ENCODE peak calls at places on chromosomes 6 and 20, in seven cellular contexts. B, F, E, Y, N, H and K are unnamed samples.

GRCh38 chr6:127464161-127464880 is 5.1 kb upstream of the KIAA0408 start:
- DNase-seq in B (no peak), F (no peak), E (no peak), Y (no peak), N (no peak), H (peak), K (no peak)

GRCh38 chr20:15930324-15931305 is 642.6 kb downstream of the KIF16B start:
- DNase-seq in B (peak), F (no peak), E (no peak), Y (peak), N (no peak), H (peak), K (no peak)

GRCh38 chr6:74409447-74409846 is 713.4 kb downstream of the CD109 start:
- DNase-seq in B (peak), F (no peak), E (no peak), Y (no peak), N (no peak), H (peak), K (no peak)

GRCh38 chr20:36854343-36855240 is 21.3 kb upstream of the TLDC2 start:
- DNase-seq in B (no peak), F (no peak), E (no peak), Y (no peak), N (no peak), H (no peak), K (no peak)

GRCh38 chr6:145903356-145904102 is 60.6 kb downstream of the SHPRH start:
- DNase-seq in B (no peak), F (no peak), E (no peak), Y (no peak), N (no peak), H (no peak), K (no peak)

GRCh38 chr6:145756170-145756662 is 20.9 kb upstream of the EPM2A start:
- DNase-seq in B (no peak), F (no peak), E (no peak), Y (peak), N (no peak), H (peak), K (no peak)

GRCh38 chr6:109236140-109237081 is 141.1 kb downstream of the CEP57L1 start:
- DNase-seq in B (peak), F (peak), E (no peak), Y (no peak), N (no peak), H (no peak), K (no peak)

GRCh38 chr6:24500683-24501082 is 5.9 kb downstream of the ALDH5A1 start:
- DNase-seq in B (no peak), F (no peak), E (no peak), Y (no peak), N (no peak), H (no peak), K (no peak)

GRCh38 chr6:170271771-170272314 is 19.0 kb downstream of the DLL1 start:
- DNase-seq in B (no peak), F (no peak), E (no peak), Y (peak), N (no peak), H (no peak), K (no peak)

GRCh38 chr6:42269553-42269952 is 51.9 kb upstream of the MRPS10 start:
- DNase-seq in B (no peak), F (no peak), E (no peak), Y (no peak), N (no peak), H (no peak), K (no peak)

GRCh38 chr6:170062904-170063220 is 228.0 kb downstream of the DLL1 start:
- DNase-seq in B (no peak), F (no peak), E (no peak), Y (no peak), N (no peak), H (no peak), K (no peak)

GRCh38 chr6:165515963-165516624 is 146.9 kb downstream of the PDE10A start:
- DNase-seq in B (no peak), F (no peak), E (no peak), Y (no peak), N (no peak), H (no peak), K (no peak)

GRCh38 chr6:167925011-167925410 is 72.5 kb upstream of the KIF25 start:
- DNase-seq in B (no peak), F (no peak), E (no peak), Y (no peak), N (no peak), H (no peak), K (no peak)

GRCh38 chr6:20746024-20746423 is 211.8 kb downstream of the CDKAL1 start:
- DNase-seq in B (no peak), F (no peak), E (no peak), Y (no peak), N (no peak), H (no peak), K (no peak)

GRCh38 chr6:43635387-43636311 is at the start of gene MAD2L1BP:
- DNase-seq in B (peak), F (peak), E (peak), Y (peak), N (peak), H (no peak), K (peak)

GRCh38 chr6:132907915-132908314 is 93.5 kb downstream of the RPS12 start:
- DNase-seq in B (no peak), F (no peak), E (no peak), Y (no peak), N (no peak), H (no peak), K (no peak)

GRCh38 chr6:113903666-113904330 is 46.7 kb downstream of the MARCKS start:
- DNase-seq in B (no peak), F (no peak), E (no peak), Y (no peak), N (no peak), H (peak), K (no peak)

GRCh38 chr20:52230406-52230805 is 38.8 kb upstream of the ZFP64 start:
- DNase-seq in B (no peak), F (no peak), E (no peak), Y (no peak), N (no peak), H (peak), K (no peak)

GRCh38 chr6:136772685-136773472 is 19.4 kb downstream of the MAP3K5 start:
- DNase-seq in B (peak), F (no peak), E (no peak), Y (no peak), N (no peak), H (no peak), K (no peak)

GRCh38 chr6:42740725-42741124 is 5.2 kb downstream of the TBCC start:
- DNase-seq in B (no peak), F (no peak), E (no peak), Y (no peak), N (no peak), H (no peak), K (no peak)

GRCh38 chr6:45677381-45677992 is 299.8 kb upstream of the SUPT3H start:
- DNase-seq in B (no peak), F (peak), E (no peak), Y (peak), N (no peak), H (no peak), K (no peak)

GRCh38 chr6:37122861-37123260 is 47.1 kb upstream of the PIM1 start:
- DNase-seq in B (no peak), F (no peak), E (no peak), Y (no peak), N (no peak), H (no peak), K (no peak)

GRCh38 chr6:50353603-50354002 is 303.9 kb upstream of the DEFB112 start:
- DNase-seq in B (no peak), F (no peak), E (no peak), Y (no peak), N (no peak), H (no peak), K (no peak)

GRCh38 chr6:24743265-24743943 is 24.4 kb upstream of the C6orf62 start:
- DNase-seq in B (no peak), F (no peak), E (no peak), Y (no peak), N (no peak), H (peak), K (no peak)

GRCh38 chr20:46894579-46894958 is at the start of gene EYA2:
- DNase-seq in B (peak), F (peak), E (no peak), Y (no peak), N (no peak), H (no peak), K (no peak)

GRCh38 chr20:39107741-39108140 is 145.6 kb downstream of the DHX35 start:
- DNase-seq in B (no peak), F (no peak), E (no peak), Y (no peak), N (no peak), H (no peak), K (no peak)

GRCh38 chr6:26043389-26044139 is 43.7 kb upstream of the HFE start:
- DNase-seq in B (no peak), F (peak), E (no peak), Y (no peak), N (peak), H (peak), K (no peak)

GRCh38 chr6:130557481-130558112 is 191.8 kb downstream of the TMEM200A start:
- DNase-seq in B (no peak), F (no peak), E (no peak), Y (no peak), N (no peak), H (no peak), K (no peak)

GRCh38 chr6:119902681-119903080 is 553.1 kb upstream of the MAN1A1 start:
- DNase-seq in B (no peak), F (no peak), E (no peak), Y (no peak), N (no peak), H (no peak), K (no peak)

GRCh38 chr6:170263410-170263809 is 27.5 kb downstream of the DLL1 start:
- DNase-seq in B (no peak), F (no peak), E (no peak), Y (no peak), N (no peak), H (no peak), K (no peak)

GRCh38 chr6:69379518-69379917 is 417.3 kb downstream of the LMBRD1 start:
- DNase-seq in B (no peak), F (no peak), E (no peak), Y (no peak), N (no peak), H (no peak), K (no peak)

GRCh38 chr6:11845664-11846577 is 67.3 kb upstream of the ADTRP start:
- DNase-seq in B (no peak), F (no peak), E (no peak), Y (no peak), N (no peak), H (no peak), K (no peak)

GRCh38 chr6:113433506-113433991 is 423.6 kb upstream of the MARCKS start:
- DNase-seq in B (no peak), F (no peak), E (no peak), Y (no peak), N (no peak), H (peak), K (no peak)

GRCh38 chr20:7399575-7399974 is 540.7 kb downstream of the HAO1 start:
- DNase-seq in B (no peak), F (no peak), E (no peak), Y (no peak), N (no peak), H (no peak), K (no peak)

GRCh38 chr6:114514153-114514552 is 171.3 kb upstream of the HS3ST5 start:
- DNase-seq in B (no peak), F (no peak), E (no peak), Y (no peak), N (no peak), H (no peak), K (no peak)

GRCh38 chr6:15247750-15248450 is 2.0 kb downstream of the JARID2 start:
- DNase-seq in B (peak), F (peak), E (peak), Y (peak), N (peak), H (no peak), K (peak)